ENCODE peak calls at places on chromosomes 16 and 17, in seven cellular contexts. G is esophagus muscularis mucosa, F is A549, I is ovary, K is tibial nerve, L is sigmoid colon, H is K562. C is an unnamed sample.

GRCh38 chr17:17663160-17664072 is 17.8 kb upstream of the RAI1 start:
- DNase-seq in G (no peak), F (peak), I (no peak), K (no peak), L (peak), H (peak), C (peak)

GRCh38 chr17:46984892-46985291 is 5.8 kb upstream of the RPRML start:
- DNase-seq in G (no peak), F (no peak), I (no peak), K (no peak), L (no peak), H (no peak), C (peak)

GRCh38 chr17:44235583-44235936 is 16.1 kb upstream of the UBTF start:
- DNase-seq in G (no peak), F (peak), I (no peak), K (no peak), L (no peak), H (no peak), C (no peak)

GRCh38 chr16:80527297-80527696 is 13.5 kb upstream of the DYNLRB2 start:
- DNase-seq in G (no peak), F (peak), I (no peak), K (no peak), L (no peak), H (no peak), C (no peak)

GRCh38 chr17:71405101-71405500 is 715.7 kb upstream of the SOX9 start:
- DNase-seq in G (no peak), F (peak), I (no peak), K (no peak), L (no peak), H (no peak), C (no peak)

GRCh38 chr17:59508999-59509398 is 56.4 kb upstream of the DHX40 start:
- DNase-seq in G (no peak), F (no peak), I (no peak), K (no peak), L (no peak), H (no peak), C (no peak)

GRCh38 chr17:7204828-7205461 is 14.7 kb downstream of the DLG4 start:
- DNase-seq in G (peak), F (peak), I (peak), K (peak), L (peak), H (peak), C (peak)

GRCh38 chr17:43416998-43417891 is 18.5 kb downstream of the ARL4D start:
- DNase-seq in G (no peak), F (peak), I (peak), K (no peak), L (peak), H (no peak), C (peak)

GRCh38 chr17:75508848-75509450 is 6.4 kb downstream of the CASKIN2 start:
- DNase-seq in G (no peak), F (no peak), I (no peak), K (no peak), L (no peak), H (no peak), C (no peak)

GRCh38 chr17:82985973-82986372 is 93.4 kb upstream of the METRNL start:
- DNase-seq in G (peak), F (no peak), I (no peak), K (no peak), L (no peak), H (no peak), C (peak)

GRCh38 chr16:28543072-28543471 is 4.3 kb upstream of the NUPR1 start:
- DNase-seq in G (no peak), F (no peak), I (no peak), K (peak), L (no peak), H (no peak), C (peak)

GRCh38 chr16:85061566-85061965 is 34.0 kb downstream of the KIAA0513 start:
- DNase-seq in G (no peak), F (no peak), I (no peak), K (peak), L (peak), H (no peak), C (peak)

GRCh38 chr17:64313577-64313976 is 50.5 kb upstream of the TEX2 start:
- DNase-seq in G (no peak), F (no peak), I (no peak), K (no peak), L (no peak), H (no peak), C (no peak)

GRCh38 chr17:64319531-64319930 is 56.5 kb upstream of the TEX2 start:
- DNase-seq in G (no peak), F (no peak), I (no peak), K (no peak), L (no peak), H (no peak), C (no peak)

GRCh38 chr17:64309710-64310109 is 46.6 kb upstream of the TEX2 start:
- DNase-seq in G (no peak), F (no peak), I (no peak), K (no peak), L (no peak), H (no peak), C (no peak)

GRCh38 chr17:64318068-64318467 is 55.0 kb upstream of the TEX2 start:
- DNase-seq in G (no peak), F (no peak), I (no peak), K (no peak), L (no peak), H (no peak), C (no peak)

GRCh38 chr17:64315032-64315490 is 52.0 kb upstream of the TEX2 start:
- DNase-seq in G (peak), F (no peak), I (peak), K (peak), L (peak), H (no peak), C (peak)
- TF ChIP-seq EP300 in G (no peak), F (no peak), I (peak), K (peak), L (no peak), H (no peak), C (peak)

GRCh38 chr17:50051082-50051576 is 4.8 kb upstream of the ITGA3 start:
- DNase-seq in G (no peak), F (peak), I (no peak), K (no peak), L (no peak), H (peak), C (peak)
- H3K27ac ChIP-seq in G (no peak), F (peak), I (no peak), K (no peak), L (no peak), H (no peak), C (peak)

GRCh38 chr17:39014044-39014794 is 47.0 kb upstream of the FBXO47 start:
- DNase-seq in G (no peak), F (peak), I (no peak), K (no peak), L (no peak), H (peak), C (no peak)
- TF ChIP-seq POLR2A in G (no peak), F (no peak), I (no peak), K (no peak), L (no peak), H (no peak), C (no peak)

DNA sequence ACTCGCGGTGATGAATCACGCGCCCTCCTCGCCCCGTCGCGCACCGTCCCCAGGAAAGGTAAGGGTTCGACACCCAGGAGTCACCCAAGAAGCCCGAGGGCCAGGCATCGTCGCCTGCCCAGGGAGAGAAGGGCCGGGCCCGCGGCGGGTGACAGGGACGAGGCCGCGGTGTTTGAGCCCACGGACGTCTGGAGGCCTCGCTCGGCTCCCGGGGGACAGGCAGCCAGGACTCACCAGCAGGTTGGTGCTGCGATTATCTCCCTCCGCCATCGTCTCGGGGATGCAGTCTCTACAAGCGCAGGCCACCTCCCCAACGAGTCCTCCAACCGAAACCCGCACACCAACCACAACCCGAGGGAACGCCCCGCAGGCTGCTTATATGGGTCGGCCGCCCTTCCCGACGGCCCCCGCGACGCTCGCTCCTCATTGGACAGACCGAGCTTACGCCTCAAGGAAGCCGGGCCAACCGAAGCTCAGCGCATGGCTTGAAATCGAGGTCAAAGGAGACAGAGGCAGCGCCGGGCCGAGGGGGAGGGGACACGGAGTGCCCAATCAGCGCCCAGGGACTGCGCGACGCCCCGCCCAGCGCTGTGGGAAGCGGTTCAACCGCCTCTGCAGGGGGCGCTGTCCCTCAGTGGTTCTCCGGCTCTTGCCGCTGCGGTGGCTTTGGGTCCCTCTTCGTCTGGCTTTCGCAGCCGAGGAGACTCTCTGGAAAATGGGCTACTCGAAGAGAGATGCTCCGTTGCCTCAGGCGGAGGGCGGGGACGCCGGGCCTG is at the start of gene ARL6IP1:
- DNase-seq in G (peak), F (peak), I (peak), K (peak), L (peak), H (peak), C (peak)
- TF ChIP-seq EP300 in G (no peak), F (no peak), I (no peak), K (peak), L (no peak), H (peak), C (peak)

GRCh38 chr16:86784267-86784626 is 205.9 kb downstream of the FOXL1 start:
- DNase-seq in G (no peak), F (no peak), I (no peak), K (no peak), L (peak), H (no peak), C (peak)

GRCh38 chr16:86778978-86779377 is 200.6 kb downstream of the FOXL1 start:
- DNase-seq in G (no peak), F (no peak), I (no peak), K (no peak), L (peak), H (no peak), C (no peak)

GRCh38 chr16:86783626-86784266 is 205.4 kb downstream of the FOXL1 start:
- DNase-seq in G (no peak), F (no peak), I (no peak), K (no peak), L (peak), H (no peak), C (peak)

GRCh38 chr16:86778108-86778745 is 199.9 kb downstream of the FOXL1 start:
- DNase-seq in G (no peak), F (no peak), I (no peak), K (no peak), L (peak), H (no peak), C (no peak)

GRCh38 chr16:86781046-86781445 is 202.7 kb downstream of the FOXL1 start:
- DNase-seq in G (no peak), F (no peak), I (no peak), K (no peak), L (peak), H (no peak), C (no peak)
- H3K27ac ChIP-seq in G (no peak), F (no peak), I (no peak), K (no peak), L (no peak), H (no peak), C (no peak)